ENCODE peak calls at places on chromosomes 11 and 22, in seven cellular contexts. One of them, this sample, is unnamed.

GRCh38 chr22:30865656-30866055 is 102.9 kb downstream of the MORC2 start:
- DNase-seq in uterus: no peak
- DNase-seq in mucosa of descending colon: peak; percentile 6
- DNase-seq in colonic mucosa: no peak
- DNase-seq in foreskin fibroblast: no peak
- DNase-seq in dorsolateral prefrontal cortex: no peak
- DNase-seq in keratinocyte: no peak
- DNase-seq in this sample: no peak

GRCh38 chr11:75706260-75706729 is 11.3 kb upstream of the MOGAT2 start:
- DNase-seq in uterus: peak; percentile 69
- DNase-seq in mucosa of descending colon: peak; percentile 76
- DNase-seq in colonic mucosa: peak; percentile 76
- DNase-seq in foreskin fibroblast: peak; percentile 48
- DNase-seq in dorsolateral prefrontal cortex: peak; percentile 53
- DNase-seq in keratinocyte: peak; percentile 21
- DNase-seq in this sample: peak; percentile 76

GRCh38 chr11:117199916-117200812 is 994 bp downstream of the TAGLN start:
- DNase-seq in uterus: no peak
- DNase-seq in mucosa of descending colon: peak; percentile 32
- DNase-seq in colonic mucosa: no peak
- DNase-seq in foreskin fibroblast: no peak
- DNase-seq in dorsolateral prefrontal cortex: no peak
- DNase-seq in keratinocyte: no peak
- DNase-seq in this sample: no peak

GRCh38 chr22:41280065-41280464 is 5.9 kb downstream of the RANGAP1 start:
- DNase-seq in uterus: no peak
- DNase-seq in mucosa of descending colon: no peak
- DNase-seq in colonic mucosa: no peak
- DNase-seq in foreskin fibroblast: no peak
- DNase-seq in dorsolateral prefrontal cortex: no peak
- DNase-seq in keratinocyte: peak; percentile 98
- DNase-seq in this sample: no peak

GRCh38 chr11:2758751-2759150 is 59.0 kb upstream of the KCNQ1OT1 start:
- DNase-seq in uterus: no peak
- DNase-seq in mucosa of descending colon: no peak
- DNase-seq in colonic mucosa: peak; percentile 13
- DNase-seq in foreskin fibroblast: no peak
- DNase-seq in dorsolateral prefrontal cortex: no peak
- DNase-seq in keratinocyte: no peak
- DNase-seq in this sample: no peak

GRCh38 chr11:12518606-12519385 is 141.4 kb downstream of the PARVA start:
- DNase-seq in uterus: no peak
- DNase-seq in mucosa of descending colon: no peak
- DNase-seq in colonic mucosa: no peak
- DNase-seq in foreskin fibroblast: no peak
- DNase-seq in dorsolateral prefrontal cortex: no peak
- DNase-seq in keratinocyte: no peak
- DNase-seq in this sample: peak; percentile 75

GRCh38 chr11:1053121-1053901 is 16.8 kb upstream of the MUC6 start:
- DNase-seq in uterus: no peak
- DNase-seq in mucosa of descending colon: peak; percentile 78
- DNase-seq in colonic mucosa: peak; percentile 66
- DNase-seq in foreskin fibroblast: no peak
- DNase-seq in dorsolateral prefrontal cortex: peak; percentile 21
- DNase-seq in keratinocyte: no peak
- DNase-seq in this sample: no peak

GRCh38 chr11:97738751-97739150 is 1282.0 kb upstream of the CNTN5 start:
- DNase-seq in uterus: no peak
- DNase-seq in mucosa of descending colon: no peak
- DNase-seq in colonic mucosa: no peak
- DNase-seq in foreskin fibroblast: no peak
- DNase-seq in dorsolateral prefrontal cortex: no peak
- DNase-seq in keratinocyte: no peak
- DNase-seq in this sample: no peak

GRCh38 chr11:7592706-7593105 is 78.9 kb downstream of the PPFIBP2 start:
- DNase-seq in uterus: no peak
- DNase-seq in mucosa of descending colon: no peak
- DNase-seq in colonic mucosa: no peak
- DNase-seq in foreskin fibroblast: peak; percentile 81
- DNase-seq in dorsolateral prefrontal cortex: no peak
- DNase-seq in keratinocyte: no peak
- DNase-seq in this sample: no peak

GRCh38 chr11:91219501-91219900 is 996.7 kb upstream of the CHORDC1 start:
- DNase-seq in uterus: no peak
- DNase-seq in mucosa of descending colon: no peak
- DNase-seq in colonic mucosa: no peak
- DNase-seq in foreskin fibroblast: no peak
- DNase-seq in dorsolateral prefrontal cortex: no peak
- DNase-seq in keratinocyte: no peak
- DNase-seq in this sample: no peak

GRCh38 chr11:118634435-118635236 is 27.2 kb downstream of the PHLDB1 start:
- DNase-seq in uterus: peak; percentile 82
- DNase-seq in mucosa of descending colon: peak; percentile 90
- DNase-seq in colonic mucosa: peak; percentile 87
- DNase-seq in foreskin fibroblast: peak; percentile 58
- DNase-seq in dorsolateral prefrontal cortex: no peak
- DNase-seq in keratinocyte: no peak
- DNase-seq in this sample: no peak

GRCh38 chr22:41684194-41684593 is 4.5 kb downstream of the SNU13 start:
- DNase-seq in uterus: no peak
- DNase-seq in mucosa of descending colon: no peak
- DNase-seq in colonic mucosa: no peak
- DNase-seq in foreskin fibroblast: no peak
- DNase-seq in dorsolateral prefrontal cortex: no peak
- DNase-seq in keratinocyte: no peak
- DNase-seq in this sample: no peak

GRCh38 chr22:49966716-49967332 is 6.3 kb downstream of the PIM3 start:
- DNase-seq in uterus: peak; percentile 60
- DNase-seq in mucosa of descending colon: peak; percentile 53
- DNase-seq in colonic mucosa: peak; percentile 31
- DNase-seq in foreskin fibroblast: peak; percentile 56
- DNase-seq in dorsolateral prefrontal cortex: peak; percentile 61
- DNase-seq in keratinocyte: no peak
- DNase-seq in this sample: no peak

GRCh38 chr11:32428665-32429293 is 6.6 kb downstream of the WT1 start:
- DNase-seq in uterus: peak; percentile 60
- DNase-seq in mucosa of descending colon: no peak
- DNase-seq in colonic mucosa: no peak
- DNase-seq in foreskin fibroblast: no peak
- DNase-seq in dorsolateral prefrontal cortex: no peak
- DNase-seq in keratinocyte: no peak
- DNase-seq in this sample: no peak

GRCh38 chr11:68942090-68942620 is 38.5 kb downstream of the IGHMBP2 start:
- DNase-seq in uterus: no peak
- DNase-seq in mucosa of descending colon: no peak
- DNase-seq in colonic mucosa: no peak
- DNase-seq in foreskin fibroblast: no peak
- DNase-seq in dorsolateral prefrontal cortex: no peak
- DNase-seq in keratinocyte: no peak
- DNase-seq in this sample: no peak

GRCh38 chr11:60981515-60981914 is 10.0 kb downstream of the CD6 start:
- DNase-seq in uterus: no peak
- DNase-seq in mucosa of descending colon: no peak
- DNase-seq in colonic mucosa: no peak
- DNase-seq in foreskin fibroblast: no peak
- DNase-seq in dorsolateral prefrontal cortex: no peak
- DNase-seq in keratinocyte: no peak
- DNase-seq in this sample: no peak

GRCh38 chr11:3122775-3123201 is 42.3 kb downstream of the OSBPL5 start:
- DNase-seq in uterus: peak; percentile 21
- DNase-seq in mucosa of descending colon: peak; percentile 23
- DNase-seq in colonic mucosa: no peak
- DNase-seq in foreskin fibroblast: no peak
- DNase-seq in dorsolateral prefrontal cortex: peak; percentile 22
- DNase-seq in keratinocyte: no peak
- DNase-seq in this sample: no peak

GRCh38 chr11:57180141-57180561 is 1.6 kb upstream of the LRRC55 start:
- DNase-seq in uterus: peak; percentile 29
- DNase-seq in mucosa of descending colon: no peak
- DNase-seq in colonic mucosa: no peak
- DNase-seq in foreskin fibroblast: no peak
- DNase-seq in dorsolateral prefrontal cortex: no peak
- DNase-seq in keratinocyte: no peak
- DNase-seq in this sample: no peak

GRCh38 chr11:117506856-117507425 is 179.3 kb downstream of the CEP164 start:
- DNase-seq in uterus: no peak
- DNase-seq in mucosa of descending colon: no peak
- DNase-seq in colonic mucosa: no peak
- DNase-seq in foreskin fibroblast: no peak
- DNase-seq in dorsolateral prefrontal cortex: no peak
- DNase-seq in keratinocyte: no peak
- DNase-seq in this sample: no peak

GRCh38 chr11:65829459-65829858 is 4.3 kb upstream of the SNX32 start:
- DNase-seq in uterus: no peak
- DNase-seq in mucosa of descending colon: no peak
- DNase-seq in colonic mucosa: no peak
- DNase-seq in foreskin fibroblast: no peak
- DNase-seq in dorsolateral prefrontal cortex: no peak
- DNase-seq in keratinocyte: no peak
- DNase-seq in this sample: no peak

DNA sequence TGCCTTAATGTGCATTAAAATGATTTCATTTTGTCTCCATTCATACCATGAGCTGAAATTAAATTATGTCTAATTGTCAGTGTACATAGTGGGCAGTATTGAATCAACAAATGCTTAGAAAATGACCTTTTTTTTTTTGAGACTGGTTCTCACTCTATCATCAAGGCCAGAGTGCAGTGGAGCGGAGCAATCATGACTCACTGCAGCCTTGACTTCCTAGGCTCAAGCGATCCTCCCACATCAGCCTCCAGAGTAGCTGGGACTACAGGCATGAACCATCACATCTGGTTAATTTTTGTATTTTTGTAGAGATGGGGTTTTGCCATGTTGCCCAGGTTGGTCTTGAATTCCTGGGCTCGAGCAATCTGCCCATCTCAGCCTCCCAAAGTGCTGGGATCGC is 117.0 kb upstream of the BLID start:
- DNase-seq in uterus: no peak
- DNase-seq in mucosa of descending colon: no peak
- DNase-seq in colonic mucosa: no peak
- DNase-seq in foreskin fibroblast: no peak
- DNase-seq in dorsolateral prefrontal cortex: no peak
- DNase-seq in keratinocyte: no peak
- DNase-seq in this sample: no peak
- TF ChIP-seq CTCF in uterus: no peak
- TF ChIP-seq CTCF in mucosa of descending colon: no peak
- TF ChIP-seq CTCF in colonic mucosa: no peak
- TF ChIP-seq CTCF in foreskin fibroblast: no peak
- TF ChIP-seq CTCF in dorsolateral prefrontal cortex: no peak
- TF ChIP-seq CTCF in keratinocyte: no peak
- TF ChIP-seq CTCF in this sample: no peak

GRCh38 chr11:123203471-123203870 is 8.4 kb upstream of the CLMP start:
- DNase-seq in uterus: no peak
- DNase-seq in mucosa of descending colon: no peak
- DNase-seq in colonic mucosa: no peak
- DNase-seq in foreskin fibroblast: no peak
- DNase-seq in dorsolateral prefrontal cortex: no peak
- DNase-seq in keratinocyte: no peak
- DNase-seq in this sample: no peak
- TF ChIP-seq CTCF in uterus: no peak
- TF ChIP-seq CTCF in mucosa of descending colon: no peak
- TF ChIP-seq CTCF in colonic mucosa: no peak
- TF ChIP-seq CTCF in foreskin fibroblast: no peak
- TF ChIP-seq CTCF in dorsolateral prefrontal cortex: no peak
- TF ChIP-seq CTCF in keratinocyte: no peak
- TF ChIP-seq CTCF in this sample: no peak

DNA sequence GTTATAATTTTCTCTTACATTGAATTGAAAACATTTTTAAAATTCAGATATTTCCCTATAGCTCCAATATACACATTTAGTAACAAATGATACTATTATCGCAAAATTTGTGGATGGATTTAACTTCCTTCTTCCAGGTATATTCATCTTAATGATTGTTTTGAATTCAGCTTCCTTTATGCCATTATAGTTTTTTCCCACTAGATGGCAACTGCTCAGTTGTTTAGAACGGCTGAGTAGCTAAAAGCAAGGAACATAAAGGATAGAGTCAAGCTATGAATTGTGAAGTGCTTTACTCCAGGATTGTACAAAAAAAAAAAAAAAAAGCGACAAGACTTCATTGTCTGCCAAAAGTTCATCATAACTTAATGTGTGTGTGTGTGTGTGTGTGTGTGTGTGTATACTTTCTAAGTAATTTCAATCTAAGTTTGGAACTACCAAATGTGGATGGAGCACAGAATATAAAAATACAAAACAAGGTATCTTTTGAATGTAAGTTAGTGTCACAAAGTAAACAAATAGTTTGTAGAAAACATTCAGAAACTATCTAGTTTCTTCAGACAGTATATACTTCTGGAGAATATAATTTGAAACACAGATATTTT is 846.4 kb downstream of the DLG2 start:
- DNase-seq in uterus: no peak
- DNase-seq in mucosa of descending colon: no peak
- DNase-seq in colonic mucosa: no peak
- DNase-seq in foreskin fibroblast: no peak
- DNase-seq in dorsolateral prefrontal cortex: no peak
- DNase-seq in keratinocyte: no peak
- DNase-seq in this sample: no peak
- TF ChIP-seq CTCF in uterus: no peak
- TF ChIP-seq CTCF in mucosa of descending colon: peak; percentile 11
- TF ChIP-seq CTCF in colonic mucosa: no peak
- TF ChIP-seq CTCF in foreskin fibroblast: peak; percentile 41
- TF ChIP-seq CTCF in dorsolateral prefrontal cortex: peak; percentile 50
- TF ChIP-seq CTCF in keratinocyte: peak; percentile 36
- TF ChIP-seq CTCF in this sample: peak; percentile 76

DNA sequence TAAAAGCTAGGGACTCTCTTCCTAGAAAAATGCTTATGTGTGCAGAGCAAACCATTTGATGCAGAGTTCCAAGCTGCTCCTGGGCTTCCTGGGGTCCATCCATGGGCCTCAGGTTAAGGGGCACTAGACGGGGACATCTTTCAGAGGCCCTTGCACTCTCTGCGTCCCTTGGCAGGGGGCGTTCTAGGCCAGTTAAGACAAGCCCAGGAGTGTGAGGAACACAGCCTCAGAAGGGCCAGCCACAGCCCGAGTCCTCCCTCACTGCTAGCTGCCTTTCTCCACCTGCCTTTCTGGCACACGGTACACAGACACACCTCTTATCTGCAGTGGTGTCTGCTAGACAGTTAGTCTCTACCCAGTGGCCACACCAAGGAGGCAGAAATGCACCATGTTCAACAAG is 18.0 kb upstream of the BID start:
- DNase-seq in uterus: no peak
- DNase-seq in mucosa of descending colon: no peak
- DNase-seq in colonic mucosa: no peak
- DNase-seq in foreskin fibroblast: no peak
- DNase-seq in dorsolateral prefrontal cortex: no peak
- DNase-seq in keratinocyte: no peak
- DNase-seq in this sample: no peak
- TF ChIP-seq CTCF in uterus: no peak
- TF ChIP-seq CTCF in mucosa of descending colon: no peak
- TF ChIP-seq CTCF in colonic mucosa: no peak
- TF ChIP-seq CTCF in foreskin fibroblast: no peak
- TF ChIP-seq CTCF in dorsolateral prefrontal cortex: no peak
- TF ChIP-seq CTCF in keratinocyte: no peak
- TF ChIP-seq CTCF in this sample: no peak

DNA sequence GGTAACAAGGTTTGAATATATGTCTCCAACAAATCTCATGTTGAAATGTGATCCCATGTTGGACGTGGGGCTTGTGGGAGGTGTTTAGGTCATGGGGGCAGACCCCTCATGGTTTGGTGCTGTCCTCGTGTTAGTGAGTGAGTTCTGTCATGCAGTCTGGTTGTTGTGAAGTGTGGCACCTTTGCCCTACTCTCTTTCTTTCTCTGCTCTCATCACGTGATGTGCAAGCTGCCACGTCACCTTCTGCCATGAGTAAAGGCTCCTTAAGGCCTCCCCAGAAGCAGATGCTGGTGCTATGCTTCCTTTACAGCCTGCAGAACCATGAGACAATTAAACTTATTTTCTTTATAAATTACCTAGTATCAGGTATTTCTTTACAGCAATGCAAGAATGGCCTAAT is 218.3 kb downstream of the NXPE2 start:
- DNase-seq in uterus: no peak
- DNase-seq in mucosa of descending colon: no peak
- DNase-seq in colonic mucosa: no peak
- DNase-seq in foreskin fibroblast: no peak
- DNase-seq in dorsolateral prefrontal cortex: no peak
- DNase-seq in keratinocyte: no peak
- DNase-seq in this sample: no peak
- TF ChIP-seq CTCF in uterus: no peak
- TF ChIP-seq CTCF in mucosa of descending colon: no peak
- TF ChIP-seq CTCF in colonic mucosa: no peak
- TF ChIP-seq CTCF in foreskin fibroblast: no peak
- TF ChIP-seq CTCF in dorsolateral prefrontal cortex: no peak
- TF ChIP-seq CTCF in keratinocyte: no peak
- TF ChIP-seq CTCF in this sample: no peak

This sample was measured in D721Med.